ENCODE peak calls at places on chromosomes 12 and 14, in four cellular contexts. One of them, this sample, is unnamed.

GRCh38 chr14:57847096-57847495 is 18.8 kb downstream of the SLC35F4 start:
- DNase-seq in psoas muscle: no peak
- DNase-seq in SHP77 treated with DMSO at 0.1 percent for 48 hours: no peak
- DNase-seq in EL: no peak
- DNase-seq in this sample: no peak

GRCh38 chr14:85197976-85198375 is 332.0 kb upstream of the FLRT2 start:
- DNase-seq in SHP77 treated with DMSO at 0.1 percent for 48 hours: no peak
- DNase-seq in psoas muscle: no peak
- DNase-seq in EL: no peak
- DNase-seq in this sample: no peak

GRCh38 chr12:43277630-43278267 is 274.3 kb downstream of the ADAMTS20 start:
- DNase-seq in EL: peak; percentile 13
- DNase-seq in psoas muscle: no peak
- DNase-seq in SHP77 treated with DMSO at 0.1 percent for 48 hours: no peak
- DNase-seq in this sample: no peak

GRCh38 chr14:24693353-24693737 is 59.4 kb upstream of the GZMB start:
- DNase-seq in EL: no peak
- DNase-seq in SHP77 treated with DMSO at 0.1 percent for 48 hours: no peak
- DNase-seq in psoas muscle: no peak
- DNase-seq in this sample: no peak

GRCh38 chr12:41108032-41108431 is 80.1 kb upstream of the PDZRN4 start:
- DNase-seq in SHP77 treated with DMSO at 0.1 percent for 48 hours: no peak
- DNase-seq in EL: no peak
- DNase-seq in psoas muscle: no peak
- DNase-seq in this sample: no peak

GRCh38 chr14:105051182-105052109 is 13.8 kb downstream of the GPR132 start:
- DNase-seq in SHP77 treated with DMSO at 0.1 percent for 48 hours: no peak
- DNase-seq in EL: no peak
- DNase-seq in psoas muscle: peak; percentile 38
- DNase-seq in this sample: no peak

GRCh38 chr14:58354817-58355216 is 40.9 kb upstream of the TOMM20L start:
- DNase-seq in SHP77 treated with DMSO at 0.1 percent for 48 hours: no peak
- DNase-seq in psoas muscle: no peak
- DNase-seq in EL: no peak
- DNase-seq in this sample: no peak

GRCh38 chr12:62915130-62915529 is 19.8 kb downstream of the PPM1H start:
- DNase-seq in SHP77 treated with DMSO at 0.1 percent for 48 hours: no peak
- DNase-seq in psoas muscle: no peak
- DNase-seq in EL: no peak
- DNase-seq in this sample: no peak

GRCh38 chr12:108734200-108734906 is 3.0 kb upstream of the CORO1C start:
- DNase-seq in SHP77 treated with DMSO at 0.1 percent for 48 hours: no peak
- DNase-seq in psoas muscle: no peak
- DNase-seq in EL: peak; percentile 95
- DNase-seq in this sample: no peak

GRCh38 chr14:105879867-105880561 is 353.6 kb downstream of the TMEM121 start:
- DNase-seq in SHP77 treated with DMSO at 0.1 percent for 48 hours: no peak
- DNase-seq in psoas muscle: no peak
- DNase-seq in EL: no peak
- DNase-seq in this sample: no peak

GRCh38 chr12:67751376-67751928 is 102.9 kb downstream of the DYRK2 start:
- DNase-seq in EL: no peak
- DNase-seq in psoas muscle: no peak
- DNase-seq in SHP77 treated with DMSO at 0.1 percent for 48 hours: no peak
- DNase-seq in this sample: no peak

GRCh38 chr12:120540445-120540844 is 6.3 kb downstream of the RNF10 start:
- DNase-seq in EL: no peak
- DNase-seq in SHP77 treated with DMSO at 0.1 percent for 48 hours: no peak
- DNase-seq in psoas muscle: no peak
- DNase-seq in this sample: no peak

GRCh38 chr14:79186523-79186922 is 1016.4 kb downstream of the NRXN3 start:
- DNase-seq in EL: peak; percentile 72
- DNase-seq in psoas muscle: no peak
- DNase-seq in SHP77 treated with DMSO at 0.1 percent for 48 hours: no peak
- DNase-seq in this sample: no peak

GRCh38 chr14:24233538-24233866 is 773 bp downstream of the GMPR2 start:
- DNase-seq in psoas muscle: no peak
- DNase-seq in SHP77 treated with DMSO at 0.1 percent for 48 hours: no peak
- DNase-seq in EL: no peak
- DNase-seq in this sample: no peak

GRCh38 chr14:31770271-31770670 is 209.1 kb downstream of the NUBPL start:
- DNase-seq in psoas muscle: peak; percentile 52
- DNase-seq in EL: no peak
- DNase-seq in SHP77 treated with DMSO at 0.1 percent for 48 hours: no peak
- DNase-seq in this sample: no peak

GRCh38 chr14:94282991-94283723 is 9.9 kb downstream of the SERPINA10 start:
- DNase-seq in SHP77 treated with DMSO at 0.1 percent for 48 hours: no peak
- DNase-seq in EL: no peak
- DNase-seq in psoas muscle: no peak
- DNase-seq in this sample: no peak

GRCh38 chr12:32270818-32271710 is 128.3 kb upstream of the FGD4 start:
- DNase-seq in SHP77 treated with DMSO at 0.1 percent for 48 hours: no peak
- DNase-seq in psoas muscle: no peak
- DNase-seq in EL: peak; percentile 73
- DNase-seq in this sample: no peak

GRCh38 chr12:50799908-50800307 is 36.0 kb downstream of the ATF1 start:
- DNase-seq in SHP77 treated with DMSO at 0.1 percent for 48 hours: no peak
- DNase-seq in psoas muscle: no peak
- DNase-seq in EL: no peak
- DNase-seq in this sample: no peak

GRCh38 chr14:52692248-52692962 is 3.0 kb downstream of the ERO1A start:
- DNase-seq in SHP77 treated with DMSO at 0.1 percent for 48 hours: no peak
- DNase-seq in EL: no peak
- DNase-seq in psoas muscle: no peak
- DNase-seq in this sample: no peak

GRCh38 chr12:113066806-113067400 is 10.4 kb downstream of the DTX1 start:
- DNase-seq in EL: no peak
- DNase-seq in psoas muscle: no peak
- DNase-seq in SHP77 treated with DMSO at 0.1 percent for 48 hours: no peak
- DNase-seq in this sample: no peak

GRCh38 chr12:67068773-67069450 is 200.2 kb upstream of the CAND1 start:
- DNase-seq in psoas muscle: peak; percentile 52
- DNase-seq in SHP77 treated with DMSO at 0.1 percent for 48 hours: no peak
- DNase-seq in EL: peak; percentile 59
- DNase-seq in this sample: no peak